ENCODE peak calls at places on chromosomes 5 and 9, in four cellular contexts. H, R, B and W are unnamed samples.

GRCh38 chr9:129406278-129407225 is 214.3 kb downstream of the C9orf50 start:
- DNase-seq in B (no peak), H (no peak), R (no peak), W (no peak)

GRCh38 chr9:114852050-114852594 is 46.3 kb upstream of the TNFSF15 start:
- DNase-seq in H (peak; percentile 79), R (no peak), B (no peak), W (peak; percentile 79)

GRCh38 chr5:139482050-139482889 is at the start of gene STING1:
- DNase-seq in R (peak; percentile 96), H (peak; percentile 98), B (peak; percentile 77), W (peak; percentile 96)

GRCh38 chr9:121567142-121568100 is 67.8 kb upstream of the GGTA1 start:
- DNase-seq in R (peak; percentile 24), H (no peak), B (no peak), W (peak; percentile 21)

GRCh38 chr5:4868140-4868735 is 271.9 kb upstream of the ADAMTS16 start:
- DNase-seq in B (no peak), H (peak; percentile 40), R (peak; percentile 27), W (peak; percentile 39)

GRCh38 chr5:111278824-111279504 is 54.8 kb downstream of the CAMK4 start:
- DNase-seq in R (peak; percentile 37), H (peak; percentile 66), B (peak; percentile 93), W (peak; percentile 24)

GRCh38 chr5:71633255-71634155 is 46.4 kb downstream of the MCCC2 start:
- DNase-seq in H (no peak), B (no peak), R (no peak), W (no peak)

GRCh38 chr9:116319480-116319879 is 165.9 kb downstream of the PAPPA start:
- DNase-seq in H (no peak), R (no peak), B (no peak), W (no peak)

GRCh38 chr5:39570418-39571027 is 145.7 kb upstream of the DAB2 start:
- DNase-seq in H (peak; percentile 78), R (peak; percentile 61), B (no peak), W (peak; percentile 67)

GRCh38 chr9:130276121-130276520 is 10.6 kb downstream of the HMCN2 start:
- DNase-seq in H (peak; percentile 27), R (peak; percentile 74), B (no peak), W (peak; percentile 14)

GRCh38 chr9:22683393-22684075 is 236.9 kb downstream of the DMRTA1 start:
- DNase-seq in B (no peak), H (peak; percentile 17), R (peak; percentile 61), W (peak; percentile 94)

GRCh38 chr5:71587709-71588532 is 781 bp downstream of the MCCC2 start:
- DNase-seq in B (no peak), R (no peak), H (no peak), W (no peak)

GRCh38 chr5:140172473-140172872 is 2.5 kb upstream of the CYSTM1 start:
- DNase-seq in H (no peak), B (no peak), R (no peak), W (no peak)

GRCh38 chr5:150989695-150990094 is 30.7 kb upstream of the GPX3 start:
- DNase-seq in R (no peak), H (peak; percentile 10), B (no peak), W (no peak)

GRCh38 chr9:9299134-9299533 is 1313.7 kb downstream of the PTPRD start:
- DNase-seq in R (no peak), H (no peak), B (no peak), W (no peak)

GRCh38 chr9:33884856-33885701 is 68.1 kb downstream of the UBE2R2 start:
- DNase-seq in R (peak; percentile 63), H (peak; percentile 63), B (no peak), W (peak; percentile 39)

GRCh38 chr9:2466703-2467102 is 154.9 kb upstream of the VLDLR start:
- DNase-seq in R (no peak), H (no peak), B (no peak), W (no peak)

GRCh38 chr9:81073821-81074220 is 615.5 kb downstream of the TLE1 start:
- DNase-seq in H (no peak), B (no peak), R (no peak), W (no peak)

GRCh38 chr9:122904466-122904822 is 715 bp downstream of the RC3H2 start:
- DNase-seq in B (no peak), R (peak; percentile 46), H (peak; percentile 57), W (peak; percentile 39)

GRCh38 chr5:173213236-173213933 is 21.6 kb downstream of the NKX2-5 start:
- DNase-seq in B (no peak), H (no peak), R (no peak), W (no peak)

GRCh38 chr5:135921388-135921787 is 25.7 kb upstream of the IL9 start:
- DNase-seq in B (no peak), R (no peak), H (peak; percentile 65), W (peak; percentile 61)

GRCh38 chr9:77215874-77216273 is 38.5 kb downstream of the VPS13A start:
- DNase-seq in H (peak; percentile 25), B (no peak), R (peak; percentile 19), W (peak; percentile 27)

GRCh38 chr9:16715404-16715803 is 155.1 kb downstream of the BNC2 start:
- DNase-seq in R (no peak), B (no peak), H (peak; percentile 67), W (peak; percentile 76)

GRCh38 chr5:98218838-98219237 is 554.6 kb upstream of the RGMB start:
- DNase-seq in H (no peak), B (no peak), R (no peak), W (no peak)

GRCh38 chr5:149060325-149060724 is 2.5 kb downstream of the SH3TC2 start:
- DNase-seq in B (no peak), H (peak; percentile 68), R (peak; percentile 26), W (peak; percentile 43)

GRCh38 chr9:98575379-98576346 is 133.1 kb downstream of the GABBR2 start:
- DNase-seq in R (peak; percentile 79), H (peak; percentile 81), B (no peak), W (peak; percentile 84)

GRCh38 chr5:141640051-141640415 is 3.2 kb downstream of the RELL2 start:
- DNase-seq in B (no peak), R (no peak), H (no peak), W (no peak)

DNA sequence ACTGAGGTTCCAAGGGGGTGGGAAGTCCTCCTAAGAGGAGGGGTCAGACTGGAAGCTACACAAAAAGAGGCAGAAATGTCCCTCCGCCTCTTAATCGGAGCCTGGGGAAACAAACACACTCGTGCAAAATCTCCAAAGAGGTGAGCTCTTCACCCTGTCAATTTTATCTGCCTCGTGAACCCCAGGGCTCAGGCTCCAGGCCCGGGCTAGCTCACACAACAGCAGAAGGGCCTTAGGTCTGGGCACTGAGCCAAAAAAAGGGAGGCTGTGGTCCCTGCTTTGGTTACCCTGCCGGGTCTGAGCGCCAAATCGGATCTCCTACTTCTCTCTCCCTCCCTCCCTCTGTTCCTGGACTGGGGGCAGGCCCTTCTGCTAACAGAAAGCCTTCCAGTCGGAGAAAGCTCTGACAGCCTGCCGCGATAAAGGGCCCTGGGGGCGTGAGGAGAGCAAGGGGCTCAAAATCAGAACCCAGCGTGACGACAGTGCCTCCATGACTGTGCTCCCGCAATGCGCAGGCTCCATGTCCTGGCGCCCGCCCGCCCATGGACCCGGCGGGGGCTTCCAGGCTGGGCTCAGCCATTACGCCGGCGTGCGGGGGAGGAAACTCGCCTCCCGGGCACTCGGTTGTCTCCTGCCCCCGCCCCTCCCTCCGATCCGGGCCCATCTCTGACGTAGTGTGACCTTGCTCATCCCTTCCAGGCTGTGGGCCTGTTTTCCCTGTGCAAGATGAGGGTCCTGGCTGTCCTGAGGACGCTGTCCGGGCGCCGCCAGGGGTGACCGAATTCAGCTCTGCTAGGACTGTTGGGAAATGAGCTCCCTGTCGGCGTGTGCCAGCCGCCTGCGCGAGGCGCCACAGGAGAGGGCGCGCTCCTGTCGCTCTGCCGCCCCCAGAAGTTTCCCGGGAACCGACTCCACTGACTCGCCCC is 865 bp upstream of the SLC22A4 start:
- DNase-seq in R (peak; percentile 90), B (peak; percentile 65), H (peak; percentile 88), W (peak; percentile 89)
- TF ChIP-seq CTCF in R (peak; percentile 25), B (no peak), H (peak; percentile 13), W (no peak)

DNA sequence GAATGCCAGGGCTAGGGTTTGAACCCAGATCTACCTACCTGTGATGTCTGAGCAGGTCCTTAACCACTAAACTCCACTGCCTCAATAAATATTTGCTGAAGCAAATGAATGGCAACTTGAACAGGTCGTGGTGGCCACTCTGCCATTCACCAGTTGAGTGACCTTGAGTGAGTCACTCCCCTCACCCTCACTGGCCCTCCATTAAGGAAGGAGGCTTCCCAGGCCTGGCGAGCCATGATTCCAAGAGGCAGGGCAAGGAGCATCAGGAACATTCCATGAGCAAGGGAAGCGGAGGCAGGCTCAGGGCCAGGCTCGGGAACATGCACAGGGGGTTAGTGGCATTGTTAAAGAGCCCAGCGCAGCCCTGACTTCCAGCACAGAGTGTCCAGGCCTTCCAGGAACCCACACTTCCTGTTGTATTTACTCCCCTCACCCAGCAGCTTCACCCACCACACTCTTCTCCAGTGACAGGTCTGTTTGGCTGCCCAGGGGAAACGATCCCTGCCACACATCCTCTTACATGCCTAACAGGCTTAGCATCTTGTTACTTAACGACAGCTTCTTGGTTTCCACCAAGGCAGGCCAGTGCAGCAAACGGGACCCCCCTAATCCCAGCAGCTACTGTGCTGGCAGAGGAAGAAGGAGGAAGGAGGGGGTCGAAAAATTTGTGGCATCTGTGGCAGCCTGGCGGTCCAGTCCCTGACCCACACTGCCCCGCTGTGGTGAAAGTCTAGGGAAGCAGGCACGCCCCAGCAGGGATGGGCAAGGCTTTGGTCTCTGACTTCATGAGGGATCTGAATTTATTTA is 43.7 kb upstream of the TTC1 start:
- DNase-seq in H (peak; percentile 73), B (no peak), R (peak; percentile 72), W (peak; percentile 52)
- H3K4me3 ChIP-seq in H (no peak overlapping the region), B (no peak overlapping the region), R (no peak overlapping the region), W (no peak overlapping the region)

GRCh38 chr5:107855171-107855570 is 184.4 kb upstream of the EFNA5 start:
- DNase-seq in H (peak; percentile 7), R (no peak), B (no peak), W (peak; percentile 11)
- TF ChIP-seq CTCF in H (no peak), R (no peak), B (no peak), W (peak; percentile 10)

GRCh38 chr5:42951169-42951846 is 88.8 kb downstream of the ANXA2R start:
- DNase-seq in R (peak; percentile 50), B (peak; percentile 83), H (peak; percentile 56), W (peak; percentile 44)

GRCh38 chr5:42949348-42950090 is 90.6 kb downstream of the ANXA2R start:
- DNase-seq in H (peak; percentile 81), B (peak; percentile 76), R (peak; percentile 81), W (peak; percentile 55)

GRCh38 chr5:42950466-42951168 is 89.5 kb downstream of the ANXA2R start:
- DNase-seq in R (peak; percentile 100), H (peak; percentile 100), B (peak; percentile 76), W (peak; percentile 100)

GRCh38 chr5:42948961-42949347 is 91.2 kb downstream of the ANXA2R start:
- DNase-seq in H (no peak), R (no peak), B (no peak), W (no peak)

DNA sequence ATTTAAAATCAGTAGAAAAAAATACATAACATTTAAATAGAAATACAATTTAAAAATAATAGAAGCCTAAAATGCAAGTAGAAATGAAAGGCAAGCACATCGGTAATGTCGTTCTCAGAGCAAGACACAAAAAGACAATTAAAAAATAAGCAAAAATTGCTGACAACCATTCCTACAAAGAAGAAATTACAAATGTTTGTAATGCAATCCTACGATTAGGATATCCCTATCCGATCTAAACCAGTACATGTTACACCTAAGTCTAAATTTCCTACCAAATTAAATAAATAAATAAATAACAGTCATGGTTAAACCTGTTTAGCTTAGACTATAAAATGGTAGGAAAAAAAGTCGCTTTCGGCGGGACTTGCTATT is 90.0 kb downstream of the ANXA2R start:
- DNase-seq in B (no peak), H (no peak), R (no peak), W (no peak)
- H3K4me3 ChIP-seq in B (peak overlapping the region; percentile 72), H (peak overlapping the region; percentile 28), R (peak overlapping the region; percentile 25), W (peak overlapping the region; percentile 9)